ENCODE peak calls at places on chromosomes 11 and 22, in eight cellular contexts. I is NCI-H146; P is left ventricle myocardium inferior; U is NB4; K is H7; F is tibial artery; V is stimulated activated CD8-positive, alpha-beta memory T cell treated with anti-CD3 and anti-CD28 coated beads, Interleukin-15, amount 100 ng/mL, for 4 hours; L is activated gamma-delta T cell. G is an unnamed sample.

GRCh38 chr11:111064118-111064517 is 181.4 kb upstream of the POU2AF2 start:
- DNase-seq in L (no peak), V (no peak), P (no peak), U (no peak), I (peak; percentile 21), K (no peak), F (no peak), G (no peak)

GRCh38 chr22:50548046-50548912 is 2.6 kb downstream of the KLHDC7B start:
- DNase-seq in L (no peak), I (no peak), U (peak; percentile 80), P (no peak), F (no peak), V (no peak), K (peak; percentile 80), G (peak; percentile 61)

GRCh38 chr22:45896153-45896951 is 80.6 kb downstream of the WNT7B start:
- DNase-seq in L (no peak), U (no peak), P (peak; percentile 11), F (no peak), K (peak; percentile 89), I (no peak), V (no peak), G (no peak)

GRCh38 chr22:33873186-33873585 is 47.1 kb downstream of the LARGE1 start:
- DNase-seq in K (no peak), I (peak; percentile 17), U (no peak), P (peak; percentile 53), F (peak; percentile 72), V (no peak), L (no peak), G (no peak)

GRCh38 chr11:134701564-134702165 is 289.6 kb upstream of the B3GAT1 start:
- DNase-seq in P (no peak), K (no peak), U (no peak), I (no peak), L (no peak), V (no peak), F (no peak), G (no peak)

GRCh38 chr22:42001127-42001526 is 2.5 kb downstream of the WBP2NL start:
- DNase-seq in F (no peak), U (no peak), L (no peak), K (no peak), P (no peak), I (no peak), V (no peak), G (no peak)

GRCh38 chr11:43579171-43579918 is 101.2 kb upstream of the HSD17B12 start:
- DNase-seq in K (peak; percentile 86), L (no peak), P (no peak), V (peak; percentile 9), F (no peak), U (peak; percentile 70), I (peak; percentile 32), G (peak; percentile 5)

GRCh38 chr22:30968015-30968923 is at the start of gene MORC2:
- DNase-seq in F (no peak), K (peak; percentile 83), V (peak; percentile 1), I (peak; percentile 74), U (no peak), P (no peak), L (no peak), G (no peak)

GRCh38 chr11:78041843-78042455 is 18.9 kb upstream of the KCTD14 start:
- DNase-seq in I (no peak), U (no peak), L (no peak), P (no peak), F (no peak), V (no peak), K (no peak), G (no peak)

G was measured in CD4-positive, alpha-beta memory T cell.